ENCODE peak calls at places on chromosomes 2 and 18, in nine cellular contexts. One of them, this sample, is unnamed.
A peak's percentile ranks its signal among the peaks of the same experiment; 100 is the strongest.

GRCh38 chr2:10094271-10094814 is 14.1 kb upstream of the CYS1 start:
- DNase-seq in mucosa of descending colon: no peak
- DNase-seq in brain microvascular endothelial cell: no peak
- DNase-seq in tibial nerve: no peak
- DNase-seq in cardiac muscle cell: no peak
- DNase-seq in pancreas: no peak
- DNase-seq in AG09309: no peak
- DNase-seq in heart left ventricle: no peak
- DNase-seq in astrocyte of the cerebellum: no peak
- DNase-seq in this sample: no peak

GRCh38 chr18:74800098-74800497 is 202.4 kb downstream of the ZNF407 start:
- DNase-seq in cardiac muscle cell: no peak
- DNase-seq in mucosa of descending colon: no peak
- DNase-seq in pancreas: no peak
- DNase-seq in brain microvascular endothelial cell: no peak
- DNase-seq in tibial nerve: no peak
- DNase-seq in AG09309: no peak
- DNase-seq in heart left ventricle: no peak
- DNase-seq in astrocyte of the cerebellum: no peak
- DNase-seq in this sample: no peak

GRCh38 chr2:101328474-101329007 is 20.0 kb upstream of the RNF149 start:
- DNase-seq in cardiac muscle cell: peak; percentile 39
- DNase-seq in tibial nerve: no peak
- DNase-seq in pancreas: no peak
- DNase-seq in AG09309: no peak
- DNase-seq in astrocyte of the cerebellum: no peak
- DNase-seq in heart left ventricle: no peak
- DNase-seq in brain microvascular endothelial cell: no peak
- DNase-seq in mucosa of descending colon: peak; percentile 49
- DNase-seq in this sample: peak; percentile 68

GRCh38 chr2:241759091-241759807 is 17.4 kb upstream of the GAL3ST2 start:
- DNase-seq in AG09309: no peak
- DNase-seq in heart left ventricle: no peak
- DNase-seq in pancreas: no peak
- DNase-seq in mucosa of descending colon: no peak
- DNase-seq in brain microvascular endothelial cell: no peak
- DNase-seq in tibial nerve: no peak
- DNase-seq in cardiac muscle cell: no peak
- DNase-seq in astrocyte of the cerebellum: no peak
- DNase-seq in this sample: no peak

GRCh38 chr18:80010551-80010906 is 22.2 kb upstream of the TXNL4A start:
- DNase-seq in cardiac muscle cell: no peak
- DNase-seq in brain microvascular endothelial cell: no peak
- DNase-seq in heart left ventricle: no peak
- DNase-seq in tibial nerve: no peak
- DNase-seq in mucosa of descending colon: no peak
- DNase-seq in pancreas: no peak
- DNase-seq in AG09309: no peak
- DNase-seq in astrocyte of the cerebellum: no peak
- DNase-seq in this sample: no peak

GRCh38 chr2:199940373-199940772 is 14.9 kb downstream of the TYW5 start:
- DNase-seq in mucosa of descending colon: no peak
- DNase-seq in tibial nerve: no peak
- DNase-seq in AG09309: no peak
- DNase-seq in astrocyte of the cerebellum: no peak
- DNase-seq in brain microvascular endothelial cell: no peak
- DNase-seq in heart left ventricle: no peak
- DNase-seq in pancreas: no peak
- DNase-seq in cardiac muscle cell: peak; percentile 30
- DNase-seq in this sample: peak; percentile 40

GRCh38 chr2:157355618-157356017 is 30.0 kb upstream of the ERMN start:
- DNase-seq in astrocyte of the cerebellum: no peak
- DNase-seq in mucosa of descending colon: no peak
- DNase-seq in tibial nerve: no peak
- DNase-seq in cardiac muscle cell: peak; percentile 10
- DNase-seq in heart left ventricle: no peak
- DNase-seq in pancreas: no peak
- DNase-seq in AG09309: no peak
- DNase-seq in brain microvascular endothelial cell: no peak
- DNase-seq in this sample: no peak

GRCh38 chr2:210410542-210410941 is 66.0 kb downstream of the LANCL1 start:
- DNase-seq in AG09309: no peak
- DNase-seq in brain microvascular endothelial cell: no peak
- DNase-seq in mucosa of descending colon: no peak
- DNase-seq in pancreas: no peak
- DNase-seq in astrocyte of the cerebellum: no peak
- DNase-seq in cardiac muscle cell: no peak
- DNase-seq in heart left ventricle: no peak
- DNase-seq in tibial nerve: no peak
- DNase-seq in this sample: no peak

GRCh38 chr2:149819356-149819957 is 231.9 kb upstream of the MMADHC start:
- DNase-seq in cardiac muscle cell: no peak
- DNase-seq in brain microvascular endothelial cell: no peak
- DNase-seq in pancreas: no peak
- DNase-seq in astrocyte of the cerebellum: no peak
- DNase-seq in mucosa of descending colon: no peak
- DNase-seq in tibial nerve: no peak
- DNase-seq in heart left ventricle: no peak
- DNase-seq in AG09309: no peak
- DNase-seq in this sample: no peak

GRCh38 chr2:69013123-69013836 is at the start of gene ANTXR1:
- DNase-seq in pancreas: peak; percentile 24
- DNase-seq in heart left ventricle: peak; percentile 43
- DNase-seq in astrocyte of the cerebellum: peak; percentile 64
- DNase-seq in brain microvascular endothelial cell: peak; percentile 64
- DNase-seq in tibial nerve: no peak
- DNase-seq in mucosa of descending colon: peak; percentile 23
- DNase-seq in AG09309: no peak
- DNase-seq in cardiac muscle cell: peak; percentile 85
- DNase-seq in this sample: peak; percentile 85

GRCh38 chr18:2396162-2396505 is 175.2 kb downstream of the METTL4 start:
- DNase-seq in astrocyte of the cerebellum: no peak
- DNase-seq in mucosa of descending colon: no peak
- DNase-seq in pancreas: no peak
- DNase-seq in brain microvascular endothelial cell: no peak
- DNase-seq in tibial nerve: no peak
- DNase-seq in cardiac muscle cell: no peak
- DNase-seq in AG09309: no peak
- DNase-seq in heart left ventricle: no peak
- DNase-seq in this sample: no peak

GRCh38 chr2:8638327-8638726 is 43.5 kb upstream of the ID2 start:
- DNase-seq in heart left ventricle: no peak
- DNase-seq in pancreas: no peak
- DNase-seq in AG09309: no peak
- DNase-seq in astrocyte of the cerebellum: no peak
- DNase-seq in mucosa of descending colon: no peak
- DNase-seq in cardiac muscle cell: no peak
- DNase-seq in brain microvascular endothelial cell: no peak
- DNase-seq in tibial nerve: no peak
- DNase-seq in this sample: no peak

GRCh38 chr2:101843048-101843447 is 145.5 kb downstream of the MAP4K4 start:
- DNase-seq in astrocyte of the cerebellum: no peak
- DNase-seq in brain microvascular endothelial cell: no peak
- DNase-seq in AG09309: no peak
- DNase-seq in tibial nerve: peak; percentile 25
- DNase-seq in mucosa of descending colon: no peak
- DNase-seq in pancreas: no peak
- DNase-seq in heart left ventricle: peak; percentile 36
- DNase-seq in cardiac muscle cell: no peak
- DNase-seq in this sample: no peak

GRCh38 chr2:7111626-7112025 is 194.4 kb downstream of the RNF144A start:
- DNase-seq in cardiac muscle cell: no peak
- DNase-seq in heart left ventricle: no peak
- DNase-seq in AG09309: no peak
- DNase-seq in tibial nerve: no peak
- DNase-seq in mucosa of descending colon: peak; percentile 8
- DNase-seq in pancreas: no peak
- DNase-seq in astrocyte of the cerebellum: no peak
- DNase-seq in brain microvascular endothelial cell: no peak
- DNase-seq in this sample: no peak

GRCh38 chr2:120685403-120686297 is 50.0 kb upstream of the GLI2 start:
- DNase-seq in heart left ventricle: no peak
- DNase-seq in cardiac muscle cell: no peak
- DNase-seq in mucosa of descending colon: no peak
- DNase-seq in tibial nerve: no peak
- DNase-seq in astrocyte of the cerebellum: no peak
- DNase-seq in AG09309: no peak
- DNase-seq in brain microvascular endothelial cell: no peak
- DNase-seq in pancreas: no peak
- DNase-seq in this sample: no peak

GRCh38 chr2:160467086-160467485 is 26.5 kb downstream of the RBMS1 start:
- DNase-seq in heart left ventricle: no peak
- DNase-seq in mucosa of descending colon: no peak
- DNase-seq in astrocyte of the cerebellum: no peak
- DNase-seq in cardiac muscle cell: no peak
- DNase-seq in AG09309: no peak
- DNase-seq in pancreas: no peak
- DNase-seq in brain microvascular endothelial cell: no peak
- DNase-seq in tibial nerve: no peak
- DNase-seq in this sample: no peak

GRCh38 chr2:102078773-102079172 is 63.8 kb upstream of the IL1R1 start:
- DNase-seq in astrocyte of the cerebellum: no peak
- DNase-seq in brain microvascular endothelial cell: no peak
- DNase-seq in cardiac muscle cell: no peak
- DNase-seq in mucosa of descending colon: no peak
- DNase-seq in AG09309: no peak
- DNase-seq in tibial nerve: no peak
- DNase-seq in pancreas: no peak
- DNase-seq in heart left ventricle: no peak
- DNase-seq in this sample: no peak

GRCh38 chr2:71713581-71714580 is 260.5 kb downstream of the DYSF start:
- DNase-seq in heart left ventricle: no peak
- DNase-seq in astrocyte of the cerebellum: no peak
- DNase-seq in tibial nerve: no peak
- DNase-seq in brain microvascular endothelial cell: peak; percentile 12
- DNase-seq in mucosa of descending colon: no peak
- DNase-seq in AG09309: no peak
- DNase-seq in cardiac muscle cell: peak; percentile 29
- DNase-seq in pancreas: no peak
- DNase-seq in this sample: no peak

GRCh38 chr18:8791171-8791651 is 85.9 kb downstream of the MTCL1 start:
- DNase-seq in brain microvascular endothelial cell: no peak
- DNase-seq in mucosa of descending colon: no peak
- DNase-seq in cardiac muscle cell: no peak
- DNase-seq in astrocyte of the cerebellum: no peak
- DNase-seq in heart left ventricle: no peak
- DNase-seq in pancreas: no peak
- DNase-seq in AG09309: no peak
- DNase-seq in tibial nerve: no peak
- DNase-seq in this sample: no peak

GRCh38 chr2:217910875-217911212 is 92.0 kb downstream of the TNS1 start:
- DNase-seq in pancreas: peak; percentile 3
- DNase-seq in cardiac muscle cell: no peak
- DNase-seq in heart left ventricle: peak; percentile 35
- DNase-seq in tibial nerve: no peak
- DNase-seq in AG09309: no peak
- DNase-seq in brain microvascular endothelial cell: no peak
- DNase-seq in astrocyte of the cerebellum: no peak
- DNase-seq in mucosa of descending colon: no peak
- DNase-seq in this sample: no peak

GRCh38 chr2:57880967-57881366 is 165.6 kb upstream of the VRK2 start:
- DNase-seq in cardiac muscle cell: no peak
- DNase-seq in mucosa of descending colon: no peak
- DNase-seq in astrocyte of the cerebellum: no peak
- DNase-seq in brain microvascular endothelial cell: no peak
- DNase-seq in AG09309: no peak
- DNase-seq in tibial nerve: no peak
- DNase-seq in pancreas: peak; percentile 9
- DNase-seq in heart left ventricle: no peak
- DNase-seq in this sample: no peak

GRCh38 chr2:137888845-137889244 is 75.4 kb upstream of the HNMT start:
- DNase-seq in AG09309: no peak
- DNase-seq in tibial nerve: no peak
- DNase-seq in pancreas: peak; percentile 33
- DNase-seq in mucosa of descending colon: peak; percentile 74
- DNase-seq in cardiac muscle cell: peak; percentile 43
- DNase-seq in astrocyte of the cerebellum: no peak
- DNase-seq in heart left ventricle: no peak
- DNase-seq in brain microvascular endothelial cell: peak; percentile 45
- DNase-seq in this sample: peak; percentile 22

GRCh38 chr2:197163755-197164753 is 146.5 kb downstream of the ANKRD44 start:
- DNase-seq in cardiac muscle cell: peak; percentile 37
- DNase-seq in brain microvascular endothelial cell: no peak
- DNase-seq in tibial nerve: no peak
- DNase-seq in heart left ventricle: peak; percentile 57
- DNase-seq in pancreas: peak; percentile 15
- DNase-seq in mucosa of descending colon: no peak
- DNase-seq in AG09309: no peak
- DNase-seq in astrocyte of the cerebellum: no peak
- DNase-seq in this sample: no peak
- H3K4me3 ChIP-seq in cardiac muscle cell: no peak overlapping the region
- H3K4me3 ChIP-seq in brain microvascular endothelial cell: peak overlapping the region; percentile 37
- H3K4me3 ChIP-seq in tibial nerve: peak overlapping the region; percentile 37
- H3K4me3 ChIP-seq in heart left ventricle: peak overlapping the region; percentile 24
- H3K4me3 ChIP-seq in pancreas: no peak overlapping the region
- H3K4me3 ChIP-seq in mucosa of descending colon: no peak overlapping the region
- H3K4me3 ChIP-seq in AG09309: no peak overlapping the region
- H3K4me3 ChIP-seq in astrocyte of the cerebellum: no peak overlapping the region
- H3K4me3 ChIP-seq in this sample: no peak overlapping the region

GRCh38 chr2:192286093-192286701 is 91.5 kb upstream of the TMEFF2 start:
- DNase-seq in AG09309: peak; percentile 28
- DNase-seq in brain microvascular endothelial cell: peak; percentile 47
- DNase-seq in cardiac muscle cell: peak; percentile 78
- DNase-seq in pancreas: no peak
- DNase-seq in tibial nerve: no peak
- DNase-seq in mucosa of descending colon: no peak
- DNase-seq in astrocyte of the cerebellum: peak; percentile 44
- DNase-seq in heart left ventricle: no peak
- DNase-seq in this sample: peak; percentile 69
- TF ChIP-seq CTCF in AG09309: peak; percentile 74
- TF ChIP-seq CTCF in brain microvascular endothelial cell: peak; percentile 78
- TF ChIP-seq CTCF in cardiac muscle cell: peak; percentile 72
- TF ChIP-seq CTCF in pancreas: no peak
- TF ChIP-seq CTCF in tibial nerve: no peak
- TF ChIP-seq CTCF in mucosa of descending colon: no peak
- TF ChIP-seq CTCF in astrocyte of the cerebellum: peak; percentile 67
- TF ChIP-seq CTCF in heart left ventricle: no peak
- TF ChIP-seq CTCF in this sample: peak; percentile 73

GRCh38 chr2:117724035-117724434 is 90.5 kb upstream of the DDX18 start:
- DNase-seq in astrocyte of the cerebellum: no peak
- DNase-seq in pancreas: no peak
- DNase-seq in brain microvascular endothelial cell: no peak
- DNase-seq in mucosa of descending colon: no peak
- DNase-seq in AG09309: no peak
- DNase-seq in cardiac muscle cell: no peak
- DNase-seq in tibial nerve: no peak
- DNase-seq in heart left ventricle: no peak
- DNase-seq in this sample: no peak
- H3K4me3 ChIP-seq in astrocyte of the cerebellum: no peak overlapping the region
- H3K4me3 ChIP-seq in pancreas: no peak overlapping the region
- H3K4me3 ChIP-seq in brain microvascular endothelial cell: no peak overlapping the region
- H3K4me3 ChIP-seq in mucosa of descending colon: no peak overlapping the region
- H3K4me3 ChIP-seq in AG09309: no peak overlapping the region
- H3K4me3 ChIP-seq in cardiac muscle cell: no peak overlapping the region
- H3K4me3 ChIP-seq in tibial nerve: no peak overlapping the region
- H3K4me3 ChIP-seq in heart left ventricle: no peak overlapping the region
- H3K4me3 ChIP-seq in this sample: no peak overlapping the region

DNA sequence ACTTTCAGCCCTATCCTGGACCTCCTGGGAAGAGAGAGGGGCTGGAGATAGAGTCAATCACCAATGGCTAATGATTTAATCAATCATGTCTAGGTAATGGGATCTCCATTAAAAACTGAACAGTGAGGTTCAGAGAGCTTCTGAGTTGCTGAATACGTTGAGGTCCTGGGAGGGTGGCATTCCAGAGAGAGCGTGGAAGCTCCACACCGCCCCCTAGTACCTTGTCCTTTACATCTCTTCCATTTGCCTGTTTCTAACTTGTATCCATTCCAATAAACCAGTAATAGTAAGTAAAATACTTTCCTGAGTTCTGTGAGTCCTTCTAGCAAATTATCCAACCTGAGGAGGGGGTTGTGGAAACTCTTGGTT is 101.7 kb downstream of the B3GNT2 start:
- DNase-seq in heart left ventricle: no peak
- DNase-seq in tibial nerve: no peak
- DNase-seq in mucosa of descending colon: no peak
- DNase-seq in brain microvascular endothelial cell: no peak
- DNase-seq in AG09309: no peak
- DNase-seq in cardiac muscle cell: peak; percentile 43
- DNase-seq in pancreas: peak; percentile 31
- DNase-seq in astrocyte of the cerebellum: no peak
- DNase-seq in this sample: no peak
- TF ChIP-seq CTCF in heart left ventricle: no peak
- TF ChIP-seq CTCF in tibial nerve: no peak
- TF ChIP-seq CTCF in mucosa of descending colon: no peak
- TF ChIP-seq CTCF in brain microvascular endothelial cell: peak; percentile 50
- TF ChIP-seq CTCF in AG09309: peak; percentile 34
- TF ChIP-seq CTCF in cardiac muscle cell: peak; percentile 33
- TF ChIP-seq CTCF in pancreas: peak; percentile 16
- TF ChIP-seq CTCF in astrocyte of the cerebellum: no peak
- TF ChIP-seq CTCF in this sample: no peak